ENCODE peak calls at places on chromosomes 4 and X, in seven cellular contexts. B is A549, S is esophagus squamous epithelium, I is IMR-90, T is thyroid gland, V is transverse colon, Z is uterus. J is an unnamed sample. For H3K4me1, the result is how much of the 10 kb centered on the place peaks cover.

GRCh38 chr4:180909279-180909678 is 1333.9 kb upstream of the TENM3 start:
- DNase-seq in B (no peak), S (no peak), I (peak), T (no peak), V (no peak), Z (no peak), J (no peak)

GRCh38 chr4:53119685-53120084 is 246.2 kb downstream of the SCFD2 start:
- DNase-seq in B (no peak), S (no peak), I (peak), T (no peak), V (no peak), Z (peak), J (no peak)

GRCh38 chr4:141636077-141636770 is at the start of gene IL15:
- DNase-seq in B (peak), S (peak), I (peak), T (peak), V (peak), Z (peak), J (peak)

GRCh38 chrX:45070116-45071007 is 130.3 kb downstream of the DIPK2B start:
- DNase-seq in B (peak), S (no peak), I (peak), T (no peak), V (no peak), Z (no peak), J (no peak)

GRCh38 chr4:6705638-6706037 is 4.0 kb downstream of the MRFAP1L1 start:
- DNase-seq in B (no peak), S (no peak), I (no peak), T (no peak), V (no peak), Z (no peak), J (no peak)

GRCh38 chr4:119209077-119209476 is 3.4 kb upstream of the USP53 start:
- DNase-seq in B (peak), S (no peak), I (peak), T (no peak), V (no peak), Z (no peak), J (no peak)

GRCh38 chrX:1507511-1508463 is 29.2 kb downstream of the P2RY8 start:
- DNase-seq in B (no peak), S (no peak), I (no peak), T (no peak), V (peak), Z (no peak), J (peak)

GRCh38 chrX:19791562-19791961 is 95.8 kb downstream of the SH3KBP1 start:
- DNase-seq in B (no peak), S (no peak), I (peak), T (no peak), V (no peak), Z (no peak), J (no peak)

GRCh38 chr4:90445380-90445779 is 318.2 kb downstream of the CCSER1 start:
- DNase-seq in B (no peak), S (no peak), I (no peak), T (no peak), V (no peak), Z (no peak), J (no peak)

GRCh38 chrX:37802028-37802427 is 22.2 kb downstream of the CYBB start:
- DNase-seq in B (no peak), S (no peak), I (no peak), T (no peak), V (no peak), Z (no peak), J (no peak)

DNA sequence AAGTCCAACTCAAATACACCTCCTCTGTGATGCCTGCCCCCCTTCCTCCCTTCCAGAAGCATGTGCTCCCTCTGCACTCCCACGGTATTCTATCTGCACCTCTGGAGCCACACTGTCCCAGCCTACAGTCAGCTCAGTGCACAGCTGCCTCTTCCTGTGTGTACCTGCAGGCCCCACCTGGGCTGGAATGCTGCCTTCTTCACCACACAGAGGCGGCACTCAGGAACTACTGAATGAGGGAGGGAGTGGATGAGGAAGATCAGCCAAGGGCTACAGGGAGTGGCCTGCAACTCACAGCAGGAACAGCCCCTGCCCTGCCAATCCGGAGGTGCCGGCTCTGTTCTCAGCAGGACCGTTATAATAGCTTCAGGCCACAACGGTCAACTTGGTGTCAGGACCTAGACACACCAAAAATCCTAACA is 10.1 kb downstream of the AFAP1 start:
- DNase-seq in B (no peak), S (no peak), I (no peak), T (peak), V (peak), Z (no peak), J (no peak)
- TF ChIP-seq POLR2A in B (no peak), S (no peak), I (peak), T (peak), V (peak), Z (no peak), J (no peak)

GRCh38 chrX:100373673-100374072 is 36.4 kb downstream of the PCDH19 start:
- DNase-seq in B (no peak), S (no peak), I (no peak), T (no peak), V (no peak), Z (no peak), J (no peak)

GRCh38 chrX:100363926-100364325 is 46.1 kb downstream of the PCDH19 start:
- DNase-seq in B (no peak), S (no peak), I (no peak), T (peak), V (no peak), Z (no peak), J (peak)

GRCh38 chrX:100368167-100368566 is 41.9 kb downstream of the PCDH19 start:
- DNase-seq in B (peak), S (no peak), I (peak), T (no peak), V (no peak), Z (no peak), J (no peak)
- TF ChIP-seq CTCF in B (peak), S (peak), I (peak), T (no peak), V (peak), Z (no peak), J (no peak)

DNA sequence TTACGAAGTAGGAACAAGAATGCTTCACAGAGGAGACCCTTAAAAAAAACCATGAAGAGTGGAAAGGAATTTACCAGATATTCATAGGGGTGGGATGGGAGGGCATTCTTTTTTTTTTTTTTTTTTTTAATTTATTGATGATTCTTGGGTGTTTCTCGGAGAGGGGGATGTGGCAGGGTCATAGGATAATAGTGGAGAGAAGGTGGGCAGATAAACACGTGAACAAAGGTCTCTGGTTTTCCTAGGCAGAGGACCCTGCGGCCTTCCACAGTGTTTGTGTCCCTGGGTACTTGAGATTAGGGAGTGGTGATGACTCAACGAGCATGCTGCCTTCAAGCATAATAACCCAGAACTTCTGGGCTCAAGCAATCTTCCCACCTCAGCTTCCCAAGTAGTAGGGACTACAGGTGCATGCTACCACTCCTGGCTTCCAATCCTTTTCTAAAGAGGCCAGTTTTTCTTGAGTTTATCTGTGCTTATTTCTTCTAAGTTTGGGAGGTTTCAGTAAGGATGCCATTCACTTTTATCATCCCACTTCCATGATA is 65.9 kb upstream of the OGT start:
- DNase-seq in B (no peak), S (no peak), I (no peak), T (no peak), V (no peak), Z (no peak), J (no peak)
- H3K4me1 ChIP-seq in B (under half), S (under half), I (under half), T (under half), V (under half), Z (under half), J (under half)

GRCh38 chr4:28251831-28252230 is 1391.2 kb downstream of the STIM2 start:
- DNase-seq in B (no peak), S (no peak), I (no peak), T (no peak), V (no peak), Z (no peak), J (no peak)
- TF ChIP-seq POLR2A in B (no peak), S (no peak), I (no peak), T (no peak), V (no peak), Z (no peak), J (no peak)